ENCODE peak calls at places on chromosome 17, in five cellular contexts. K is lung, M is hepatic stellate cell, Z is DMS53, E is activated T-helper 1 cell treated with Interleukin-2 at 50 U/mL for 16 hours. U is an unnamed sample.

GRCh38 chr17:1945621-1946020 is 79.5 kb downstream of the RTN4RL1 start:
- DNase-seq in K (no peak), M (no peak), Z (no peak), E (no peak), U (no peak)

GRCh38 chr17:13984956-13985355 is 84.3 kb upstream of the COX10 start:
- DNase-seq in K (no peak), M (no peak), Z (no peak), E (no peak), U (no peak)

GRCh38 chr17:41771389-41772206 is 14.9 kb downstream of the JUP start:
- DNase-seq in K (no peak), M (no peak), Z (no peak), E (no peak), U (no peak)

GRCh38 chr17:78826426-78826825 is 14.2 kb downstream of the USP36 start:
- DNase-seq in K (no peak), M (no peak), Z (no peak), E (no peak), U (no peak)

GRCh38 chr17:79788455-79788854 is 8.4 kb downstream of the CBX8 start:
- DNase-seq in K (no peak), M (no peak), Z (no peak), E (no peak), U (no peak)

GRCh38 chr17:42034059-42034458 is 14.2 kb downstream of the NKIRAS2 start:
- DNase-seq in K (no peak), M (no peak), Z (no peak), E (no peak), U (no peak)

GRCh38 chr17:48055531-48056245 is 7.5 kb downstream of the NFE2L1 start:
- DNase-seq in K (no peak), M (no peak), Z (peak; percentile 63), E (no peak), U (peak; percentile 82)

GRCh38 chr17:20200016-20200788 is 191.0 kb downstream of the SPECC1 start:
- DNase-seq in K (no peak), M (no peak), Z (no peak), E (no peak), U (no peak)

GRCh38 chr17:44354582-44355309 is 8.9 kb downstream of the FAM171A2 start:
- DNase-seq in K (no peak), M (no peak), Z (no peak), E (peak; percentile 55), U (no peak)

GRCh38 chr17:2214047-2214717 is 89.4 kb downstream of the SMG6 start:
- DNase-seq in K (peak; percentile 48), M (peak; percentile 68), Z (no peak), E (no peak), U (no peak)

GRCh38 chr17:5370411-5370810 is 49.1 kb downstream of the NUP88 start:
- DNase-seq in K (no peak), M (no peak), Z (no peak), E (no peak), U (no peak)

U was measured in NT2/D1.